ENCODE peak calls at places on chromosomes 6 and 20, in five cellular contexts. X, J, H, B and D are unnamed samples.

GRCh38 chr6:68975064-68975463 is 340.0 kb downstream of the ADGRB3 start:
- DNase-seq in X (no peak), J (no peak), H (peak), B (peak), D (peak)

GRCh38 chr6:139474145-139475108 is 100.0 kb upstream of the CITED2 start:
- DNase-seq in X (peak), J (peak), H (peak), B (no peak), D (peak)

GRCh38 chr6:10404799-10405524 is 9.9 kb downstream of the TFAP2A start:
- DNase-seq in X (no peak), J (no peak), H (no peak), B (no peak), D (no peak)

GRCh38 chr6:96787846-96788580 is 49.3 kb downstream of the GPR63 start:
- DNase-seq in X (no peak), J (no peak), H (no peak), B (no peak), D (no peak)

GRCh38 chr6:3849681-3850450 is 693 bp downstream of the FAM50B start:
- DNase-seq in X (no peak), J (peak), H (peak), B (no peak), D (peak)

GRCh38 chr20:19019734-19020364 is 192.6 kb upstream of the SLC24A3 start:
- DNase-seq in X (no peak), J (no peak), H (no peak), B (no peak), D (no peak)

GRCh38 chr20:37643400-37643799 is 50.4 kb upstream of the CTNNBL1 start:
- DNase-seq in X (peak), J (no peak), H (no peak), B (no peak), D (no peak)

GRCh38 chr6:142848969-142849368 is 96.0 kb downstream of the HIVEP2 start:
- DNase-seq in X (no peak), J (no peak), H (no peak), B (no peak), D (no peak)

GRCh38 chr6:79672631-79673065 is 41.5 kb downstream of the SH3BGRL2 start:
- DNase-seq in X (peak), J (peak), H (no peak), B (no peak), D (peak)

GRCh38 chr20:58567437-58567836 is 52.2 kb upstream of the APCDD1L start:
- DNase-seq in X (no peak), J (no peak), H (no peak), B (no peak), D (no peak)
- TF ChIP-seq CTCF in X (no peak), J (no peak), H (no peak), B (no peak), D (no peak)

GRCh38 chr20:3808141-3808479 is 12.0 kb downstream of the CDC25B start:
- DNase-seq in X (peak), J (no peak), H (peak), B (no peak), D (peak)
- H3K4me3 ChIP-seq in X (peak), J (no peak), H (no peak), B (no peak), D (no peak)

DNA sequence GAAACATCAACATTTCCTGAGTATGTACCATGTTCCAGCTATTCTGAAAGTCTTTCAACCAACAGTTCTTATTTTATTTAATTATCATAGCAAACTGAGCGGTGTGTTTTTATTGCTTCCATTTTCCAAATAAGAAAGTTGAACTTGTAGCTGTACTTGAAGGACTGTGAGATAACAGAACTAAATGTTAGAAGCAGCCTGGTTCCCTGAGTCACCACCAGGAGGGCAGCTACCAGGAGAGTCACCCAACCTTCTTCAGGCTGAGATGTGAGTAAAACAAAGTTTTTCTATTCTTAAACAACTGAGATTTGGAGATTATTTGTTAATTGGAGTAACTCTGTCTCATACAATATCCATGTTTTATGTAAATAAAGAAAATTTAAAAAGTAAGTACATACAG is 403.4 kb downstream of the PKHD1 start:
- DNase-seq in X (no peak), J (no peak), H (no peak), B (no peak), D (no peak)
- TF ChIP-seq CTCF in X (no peak), J (no peak), H (no peak), B (peak), D (no peak)

GRCh38 chr6:43268782-43269272 is 25.5 kb downstream of the TTBK1 start:
- DNase-seq in X (no peak), J (no peak), H (no peak), B (no peak), D (no peak)
- H3K4me3 ChIP-seq in X (no peak), J (peak), H (no peak), B (no peak), D (no peak)

GRCh38 chr20:63393566-63393965 is 32.4 kb upstream of the CHRNA4 start:
- DNase-seq in X (no peak), J (no peak), H (no peak), B (no peak), D (no peak)
- TF ChIP-seq CTCF in X (no peak), J (no peak), H (no peak), B (no peak), D (no peak)

DNA sequence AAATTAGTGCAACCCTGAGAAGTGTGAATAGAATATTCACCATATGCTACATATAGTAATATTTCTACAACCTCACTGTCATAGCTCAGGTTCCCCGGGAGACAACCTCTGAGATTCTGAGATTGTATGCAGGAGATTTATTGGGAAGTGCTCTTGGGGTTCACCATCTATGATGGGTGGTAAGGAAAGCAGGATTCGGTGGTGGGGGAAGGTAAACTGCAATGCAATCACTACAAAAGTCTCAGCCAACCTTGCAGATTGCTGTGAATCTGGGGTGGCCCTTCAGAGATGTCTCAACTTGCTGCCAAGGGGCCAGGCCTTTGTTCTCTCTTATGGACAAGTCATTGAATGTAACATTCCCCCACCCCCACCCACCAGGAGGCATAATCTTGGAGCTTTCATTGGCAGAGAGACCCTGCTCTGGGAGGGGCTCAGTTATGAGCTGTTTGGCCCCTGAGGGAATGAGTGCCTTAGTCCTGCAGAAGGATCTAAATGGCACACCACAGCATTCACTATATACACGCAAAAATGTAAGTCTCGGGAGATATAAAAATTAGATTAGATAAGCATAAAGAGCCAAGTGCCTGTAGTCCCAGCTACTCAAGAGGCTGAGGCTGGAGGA is 34.0 kb upstream of the SEC63 start:
- DNase-seq in X (peak), J (no peak), H (no peak), B (no peak), D (no peak)
- H3K4me3 ChIP-seq in X (no peak), J (no peak), H (no peak), B (no peak), D (no peak)

GRCh38 chr6:27651371-27651732 is 178.4 kb upstream of the ZNF184 start:
- DNase-seq in X (no peak), J (no peak), H (no peak), B (peak), D (no peak)

GRCh38 chr6:27650620-27651370 is 177.9 kb upstream of the ZNF184 start:
- DNase-seq in X (peak), J (peak), H (no peak), B (peak), D (peak)
- TF ChIP-seq CTCF in X (no peak), J (peak), H (no peak), B (peak), D (peak)

GRCh38 chr6:22530506-22530905 is 38.9 kb upstream of the HDGFL1 start:
- DNase-seq in X (no peak), J (no peak), H (no peak), B (no peak), D (no peak)
- H3K4me3 ChIP-seq in X (no peak), J (no peak), H (no peak), B (no peak), D (no peak)